ENCODE peak calls at places on chromosomes 12 and 14, in five cellular contexts. V, G, K, D and Z are unnamed samples.

GRCh38 chr12:22538336-22538735 is 6.0 kb downstream of the C2CD5 start:
- DNase-seq in V (no peak), G (no peak), K (no peak), D (no peak), Z (peak)

GRCh38 chr14:24246765-24247212 is 4.4 kb upstream of the TINF2 start:
- DNase-seq in V (peak), G (no peak), K (peak), D (peak), Z (no peak)

GRCh38 chr14:63923422-63923752 is 70.6 kb downstream of the SYNE2 start:
- DNase-seq in V (no peak), G (no peak), K (no peak), D (no peak), Z (no peak)

GRCh38 chr12:130299574-130299973 is 38.1 kb upstream of the PIWIL1 start:
- DNase-seq in V (no peak), G (no peak), K (no peak), D (no peak), Z (no peak)

GRCh38 chr12:71786840-71787239 is 32.2 kb downstream of the RAB21 start:
- DNase-seq in V (no peak), G (peak), K (no peak), D (no peak), Z (no peak)

GRCh38 chr12:88153959-88154358 is 11.9 kb downstream of the TMTC3 start:
- DNase-seq in V (no peak), G (no peak), K (no peak), D (no peak), Z (peak)

GRCh38 chr12:62211510-62211909 is 48.7 kb upstream of the USP15 start:
- DNase-seq in V (no peak), G (no peak), K (no peak), D (no peak), Z (no peak)

GRCh38 chr12:127629066-127629820 is 637.7 kb upstream of the TMEM132C start:
- DNase-seq in V (peak), G (no peak), K (no peak), D (no peak), Z (no peak)

GRCh38 chr12:67573456-67573855 is 75.1 kb upstream of the DYRK2 start:
- DNase-seq in V (no peak), G (no peak), K (no peak), D (no peak), Z (no peak)

GRCh38 chr14:105313381-105314286 is 914 bp upstream of the PACS2 start:
- DNase-seq in V (no peak), G (no peak), K (peak), D (peak), Z (no peak)

GRCh38 chr12:7060353-7060954 is at the start of gene C1S:
- DNase-seq in V (peak), G (peak), K (no peak), D (no peak), Z (peak)

GRCh38 chr14:94601961-94602391 is 10.2 kb upstream of the SERPINA3 start:
- DNase-seq in V (peak), G (peak), K (no peak), D (no peak), Z (no peak)

GRCh38 chr12:121532503-121533390 is 48.1 kb downstream of the KDM2B start:
- DNase-seq in V (no peak), G (no peak), K (no peak), D (no peak), Z (no peak)

GRCh38 chr14:67524152-67524963 is 8.7 kb upstream of the PLEKHH1 start:
- DNase-seq in V (no peak), G (no peak), K (no peak), D (no peak), Z (no peak)

GRCh38 chr12:51343201-51343600 is 3.3 kb downstream of the CELA1 start:
- DNase-seq in V (no peak), G (no peak), K (no peak), D (no peak), Z (no peak)

GRCh38 chr12:123131879-123132402 is 18.9 kb downstream of the PITPNM2 start:
- DNase-seq in V (no peak), G (no peak), K (peak), D (no peak), Z (no peak)

GRCh38 chr14:103142031-103142430 is 18.8 kb downstream of the TNFAIP2 start:
- DNase-seq in V (no peak), G (peak), K (no peak), D (no peak), Z (no peak)

GRCh38 chr12:117525766-117526165 is 164.3 kb upstream of the NOS1 start:
- DNase-seq in V (no peak), G (no peak), K (no peak), D (no peak), Z (no peak)

GRCh38 chr14:36655571-36655962 is 6.1 kb upstream of the PAX9 start:
- DNase-seq in V (no peak), G (no peak), K (no peak), D (no peak), Z (no peak)

GRCh38 chr12:92673756-92674155 is 29.0 kb upstream of the PLEKHG7 start:
- DNase-seq in V (no peak), G (no peak), K (no peak), D (no peak), Z (no peak)

GRCh38 chr12:2925322-2925995 is 33.7 kb upstream of the TEAD4 start:
- DNase-seq in V (peak), G (no peak), K (no peak), D (no peak), Z (peak)

GRCh38 chr12:53340398-53340797 is 4.2 kb upstream of the SP7 start:
- DNase-seq in V (no peak), G (no peak), K (no peak), D (peak), Z (no peak)

GRCh38 chr12:105226219-105226618 is 9.8 kb downstream of the APPL2 start:
- DNase-seq in V (peak), G (peak), K (no peak), D (peak), Z (peak)

GRCh38 chr12:93705237-93705636 is 28.1 kb downstream of the CRADD start:
- DNase-seq in V (no peak), G (no peak), K (no peak), D (no peak), Z (no peak)

GRCh38 chr12:117035287-117035686 is 63.9 kb downstream of the TESC start:
- DNase-seq in V (no peak), G (no peak), K (no peak), D (no peak), Z (no peak)

GRCh38 chr12:125310461-125310860 is 245.2 kb downstream of the AACS start:
- DNase-seq in V (no peak), G (no peak), K (no peak), D (no peak), Z (no peak)

GRCh38 chr12:130506844-130507243 is 169.2 kb downstream of the PIWIL1 start:
- DNase-seq in V (peak), G (no peak), K (no peak), D (no peak), Z (no peak)

GRCh38 chr12:30218073-30218472 is 434.3 kb upstream of the TMTC1 start:
- DNase-seq in V (no peak), G (no peak), K (no peak), D (no peak), Z (no peak)

GRCh38 chr14:100577986-100578431 is 9.2 kb downstream of the BEGAIN start:
- DNase-seq in V (no peak), G (no peak), K (no peak), D (no peak), Z (no peak)

GRCh38 chr14:103372552-103373304 is 12.5 kb upstream of the MARK3 start:
- DNase-seq in V (peak), G (no peak), K (no peak), D (no peak), Z (peak)

GRCh38 chr14:102516531-102517411 is 7.2 kb upstream of the ANKRD9 start:
- DNase-seq in V (no peak), G (no peak), K (peak), D (peak), Z (peak)

GRCh38 chr12:32577328-32577727 is 101.8 kb upstream of the DNM1L start:
- DNase-seq in V (no peak), G (no peak), K (no peak), D (no peak), Z (no peak)

GRCh38 chr12:66048843-66049537 is 81.6 kb downstream of the LLPH start:
- DNase-seq in V (no peak), G (no peak), K (no peak), D (no peak), Z (no peak)

GRCh38 chr12:65918057-65918456 is 93.8 kb downstream of the HMGA2 start:
- DNase-seq in V (no peak), G (no peak), K (no peak), D (no peak), Z (no peak)

GRCh38 chr12:46832084-46832704 is 6.4 kb upstream of the SLC38A4 start:
- DNase-seq in V (no peak), G (no peak), K (no peak), D (no peak), Z (no peak)

GRCh38 chr14:77965919-77966435 is 166.1 kb downstream of the ADCK1 start:
- DNase-seq in V (no peak), G (no peak), K (no peak), D (peak), Z (no peak)